ENCODE peak calls at places on chromosomes 6 and 20, in nine cellular contexts. One of them, this sample, is unnamed. For H3K4me1, the result is how much of the 10 kb centered on the place peaks cover.

GRCh38 chr20:57092112-57092899 is 174.1 kb downstream of the BMP7 start:
- DNase-seq in SK-N-SH: peak
- DNase-seq in Panc1: no peak
- DNase-seq in fibroblast of lung: peak
- DNase-seq in gastrocnemius medialis: no peak
- DNase-seq in uterus: peak
- DNase-seq in body of pancreas: peak
- DNase-seq in heart left ventricle: peak
- DNase-seq in tibial artery: no peak
- DNase-seq in this sample: peak

GRCh38 chr6:16868968-16869367 is 107.7 kb upstream of the ATXN1 start:
- DNase-seq in SK-N-SH: no peak
- DNase-seq in Panc1: no peak
- DNase-seq in fibroblast of lung: peak
- DNase-seq in gastrocnemius medialis: no peak
- DNase-seq in uterus: no peak
- DNase-seq in body of pancreas: no peak
- DNase-seq in heart left ventricle: no peak
- DNase-seq in tibial artery: no peak
- DNase-seq in this sample: no peak

GRCh38 chr20:939606-940005 is 23.5 kb upstream of the ANGPT4 start:
- DNase-seq in SK-N-SH: no peak
- DNase-seq in Panc1: no peak
- DNase-seq in fibroblast of lung: no peak
- DNase-seq in gastrocnemius medialis: no peak
- DNase-seq in uterus: no peak
- DNase-seq in body of pancreas: no peak
- DNase-seq in heart left ventricle: no peak
- DNase-seq in tibial artery: peak
- DNase-seq in this sample: no peak

GRCh38 chr6:53604623-53605190 is 59.8 kb upstream of the GCLC start:
- DNase-seq in SK-N-SH: peak
- DNase-seq in Panc1: no peak
- DNase-seq in fibroblast of lung: no peak
- DNase-seq in gastrocnemius medialis: no peak
- DNase-seq in uterus: no peak
- DNase-seq in body of pancreas: no peak
- DNase-seq in heart left ventricle: no peak
- DNase-seq in tibial artery: no peak
- DNase-seq in this sample: no peak

GRCh38 chr20:528923-529594 is 14.5 kb downstream of the CSNK2A1 start:
- DNase-seq in SK-N-SH: no peak
- DNase-seq in Panc1: peak
- DNase-seq in fibroblast of lung: peak
- DNase-seq in gastrocnemius medialis: peak
- DNase-seq in uterus: no peak
- DNase-seq in body of pancreas: no peak
- DNase-seq in heart left ventricle: no peak
- DNase-seq in tibial artery: no peak
- DNase-seq in this sample: no peak

GRCh38 chr6:149921361-149921760 is 1.6 kb downstream of the RAET1G start:
- DNase-seq in SK-N-SH: no peak
- DNase-seq in Panc1: no peak
- DNase-seq in fibroblast of lung: no peak
- DNase-seq in gastrocnemius medialis: no peak
- DNase-seq in uterus: peak
- DNase-seq in body of pancreas: no peak
- DNase-seq in heart left ventricle: no peak
- DNase-seq in tibial artery: peak
- DNase-seq in this sample: no peak

GRCh38 chr6:122839906-122840305 is 50.8 kb downstream of the SMPDL3A start:
- DNase-seq in SK-N-SH: no peak
- DNase-seq in Panc1: no peak
- DNase-seq in fibroblast of lung: no peak
- DNase-seq in gastrocnemius medialis: no peak
- DNase-seq in uterus: no peak
- DNase-seq in body of pancreas: no peak
- DNase-seq in heart left ventricle: no peak
- DNase-seq in tibial artery: no peak
- DNase-seq in this sample: no peak

GRCh38 chr6:87105823-87106222 is 10.9 kb upstream of the CGA start:
- DNase-seq in SK-N-SH: no peak
- DNase-seq in Panc1: no peak
- DNase-seq in fibroblast of lung: peak
- DNase-seq in gastrocnemius medialis: no peak
- DNase-seq in uterus: no peak
- DNase-seq in body of pancreas: no peak
- DNase-seq in heart left ventricle: no peak
- DNase-seq in tibial artery: no peak
- DNase-seq in this sample: no peak

GRCh38 chr6:36196049-36196879 is at the start of gene BRPF3:
- DNase-seq in SK-N-SH: peak
- DNase-seq in Panc1: no peak
- DNase-seq in fibroblast of lung: peak
- DNase-seq in gastrocnemius medialis: peak
- DNase-seq in uterus: peak
- DNase-seq in body of pancreas: peak
- DNase-seq in heart left ventricle: peak
- DNase-seq in tibial artery: peak
- DNase-seq in this sample: peak

GRCh38 chr6:111551521-111552231 is 54.0 kb downstream of the TRAF3IP2 start:
- DNase-seq in SK-N-SH: no peak
- DNase-seq in Panc1: no peak
- DNase-seq in fibroblast of lung: peak
- DNase-seq in gastrocnemius medialis: no peak
- DNase-seq in uterus: no peak
- DNase-seq in body of pancreas: peak
- DNase-seq in heart left ventricle: no peak
- DNase-seq in tibial artery: no peak
- DNase-seq in this sample: no peak
- H3K4me1 ChIP-seq in SK-N-SH: under half
- H3K4me1 ChIP-seq in Panc1: half or more
- H3K4me1 ChIP-seq in fibroblast of lung: under half
- H3K4me1 ChIP-seq in gastrocnemius medialis: under half
- H3K4me1 ChIP-seq in uterus: under half
- H3K4me1 ChIP-seq in body of pancreas: half or more
- H3K4me1 ChIP-seq in heart left ventricle: under half
- H3K4me1 ChIP-seq in tibial artery: half or more
- H3K4me1 ChIP-seq in this sample: under half

DNA sequence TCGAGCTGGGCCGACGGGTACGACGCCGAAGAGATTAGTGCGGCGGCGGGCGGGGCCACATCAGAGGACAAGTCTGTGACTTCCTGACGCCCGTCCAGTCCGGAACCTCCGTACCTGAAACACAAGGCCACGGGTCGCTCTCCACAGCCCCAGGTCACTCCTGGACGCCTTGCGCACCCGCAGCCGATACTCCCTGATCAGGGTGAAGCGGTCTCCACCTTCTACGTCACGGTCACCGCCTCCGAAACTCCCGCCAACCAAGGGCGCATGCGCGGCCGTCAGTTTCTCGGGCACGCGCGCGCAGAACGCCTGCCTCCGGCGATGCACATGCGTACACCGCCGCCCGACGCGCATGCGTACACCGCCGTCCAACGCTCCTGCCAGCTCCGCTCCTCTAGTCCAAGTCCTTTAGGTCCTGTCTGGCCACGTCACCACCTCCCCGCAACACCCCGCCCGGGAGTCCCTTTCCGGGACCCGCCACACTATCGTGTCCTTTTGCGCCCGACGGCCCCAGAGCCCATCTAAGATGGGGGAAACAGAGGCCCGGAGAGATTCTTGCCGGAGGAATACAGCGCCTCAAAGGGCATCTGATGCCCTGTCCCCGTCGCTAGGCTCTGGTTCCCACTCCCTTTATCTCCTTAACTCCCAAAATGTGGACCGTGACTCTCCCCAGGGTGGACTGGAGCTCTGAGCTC is at the start of gene DSN1:
- DNase-seq in SK-N-SH: peak
- DNase-seq in Panc1: peak
- DNase-seq in fibroblast of lung: peak
- DNase-seq in gastrocnemius medialis: peak
- DNase-seq in uterus: peak
- DNase-seq in body of pancreas: peak
- DNase-seq in heart left ventricle: peak
- DNase-seq in tibial artery: peak
- DNase-seq in this sample: peak
- TF ChIP-seq CTCF in SK-N-SH: no peak
- TF ChIP-seq CTCF in Panc1: no peak
- TF ChIP-seq CTCF in fibroblast of lung: no peak
- TF ChIP-seq CTCF in gastrocnemius medialis: no peak
- TF ChIP-seq CTCF in uterus: no peak
- TF ChIP-seq CTCF in body of pancreas: no peak
- TF ChIP-seq CTCF in heart left ventricle: no peak
- TF ChIP-seq CTCF in tibial artery: no peak
- TF ChIP-seq CTCF in this sample: no peak

GRCh38 chr6:139327038-139327437 is 35.2 kb upstream of the TXLNB start:
- DNase-seq in SK-N-SH: no peak
- DNase-seq in Panc1: no peak
- DNase-seq in fibroblast of lung: no peak
- DNase-seq in gastrocnemius medialis: no peak
- DNase-seq in uterus: no peak
- DNase-seq in body of pancreas: no peak
- DNase-seq in heart left ventricle: no peak
- DNase-seq in tibial artery: no peak
- DNase-seq in this sample: no peak
- H3K4me1 ChIP-seq in SK-N-SH: under half
- H3K4me1 ChIP-seq in Panc1: under half
- H3K4me1 ChIP-seq in fibroblast of lung: under half
- H3K4me1 ChIP-seq in gastrocnemius medialis: under half
- H3K4me1 ChIP-seq in uterus: under half
- H3K4me1 ChIP-seq in body of pancreas: under half
- H3K4me1 ChIP-seq in heart left ventricle: under half
- H3K4me1 ChIP-seq in tibial artery: under half
- H3K4me1 ChIP-seq in this sample: under half

GRCh38 chr6:51494342-51494741 is 593.1 kb downstream of the PKHD1 start:
- DNase-seq in SK-N-SH: no peak
- DNase-seq in Panc1: no peak
- DNase-seq in fibroblast of lung: no peak
- DNase-seq in gastrocnemius medialis: no peak
- DNase-seq in uterus: no peak
- DNase-seq in body of pancreas: no peak
- DNase-seq in heart left ventricle: no peak
- DNase-seq in tibial artery: no peak
- DNase-seq in this sample: no peak
- TF ChIP-seq CTCF in SK-N-SH: peak
- TF ChIP-seq CTCF in Panc1: no peak
- TF ChIP-seq CTCF in fibroblast of lung: no peak
- TF ChIP-seq CTCF in gastrocnemius medialis: no peak
- TF ChIP-seq CTCF in uterus: no peak
- TF ChIP-seq CTCF in body of pancreas: no peak
- TF ChIP-seq CTCF in heart left ventricle: no peak
- TF ChIP-seq CTCF in tibial artery: no peak
- TF ChIP-seq CTCF in this sample: peak

GRCh38 chr6:41714556-41715273 is 20.7 kb downstream of the TFEB start:
- DNase-seq in SK-N-SH: no peak
- DNase-seq in Panc1: no peak
- DNase-seq in fibroblast of lung: no peak
- DNase-seq in gastrocnemius medialis: no peak
- DNase-seq in uterus: no peak
- DNase-seq in body of pancreas: no peak
- DNase-seq in heart left ventricle: no peak
- DNase-seq in tibial artery: no peak
- DNase-seq in this sample: no peak

GRCh38 chr6:41716516-41717446 is 18.6 kb downstream of the TFEB start:
- DNase-seq in SK-N-SH: no peak
- DNase-seq in Panc1: no peak
- DNase-seq in fibroblast of lung: no peak
- DNase-seq in gastrocnemius medialis: peak
- DNase-seq in uterus: no peak
- DNase-seq in body of pancreas: peak
- DNase-seq in heart left ventricle: no peak
- DNase-seq in tibial artery: no peak
- DNase-seq in this sample: no peak

GRCh38 chr6:41713650-41714291 is 21.6 kb downstream of the TFEB start:
- DNase-seq in SK-N-SH: no peak
- DNase-seq in Panc1: no peak
- DNase-seq in fibroblast of lung: peak
- DNase-seq in gastrocnemius medialis: peak
- DNase-seq in uterus: no peak
- DNase-seq in body of pancreas: no peak
- DNase-seq in heart left ventricle: no peak
- DNase-seq in tibial artery: peak
- DNase-seq in this sample: no peak

GRCh38 chr6:41713161-41713649 is 22.2 kb downstream of the TFEB start:
- DNase-seq in SK-N-SH: no peak
- DNase-seq in Panc1: no peak
- DNase-seq in fibroblast of lung: peak
- DNase-seq in gastrocnemius medialis: peak
- DNase-seq in uterus: peak
- DNase-seq in body of pancreas: peak
- DNase-seq in heart left ventricle: peak
- DNase-seq in tibial artery: peak
- DNase-seq in this sample: no peak

DNA sequence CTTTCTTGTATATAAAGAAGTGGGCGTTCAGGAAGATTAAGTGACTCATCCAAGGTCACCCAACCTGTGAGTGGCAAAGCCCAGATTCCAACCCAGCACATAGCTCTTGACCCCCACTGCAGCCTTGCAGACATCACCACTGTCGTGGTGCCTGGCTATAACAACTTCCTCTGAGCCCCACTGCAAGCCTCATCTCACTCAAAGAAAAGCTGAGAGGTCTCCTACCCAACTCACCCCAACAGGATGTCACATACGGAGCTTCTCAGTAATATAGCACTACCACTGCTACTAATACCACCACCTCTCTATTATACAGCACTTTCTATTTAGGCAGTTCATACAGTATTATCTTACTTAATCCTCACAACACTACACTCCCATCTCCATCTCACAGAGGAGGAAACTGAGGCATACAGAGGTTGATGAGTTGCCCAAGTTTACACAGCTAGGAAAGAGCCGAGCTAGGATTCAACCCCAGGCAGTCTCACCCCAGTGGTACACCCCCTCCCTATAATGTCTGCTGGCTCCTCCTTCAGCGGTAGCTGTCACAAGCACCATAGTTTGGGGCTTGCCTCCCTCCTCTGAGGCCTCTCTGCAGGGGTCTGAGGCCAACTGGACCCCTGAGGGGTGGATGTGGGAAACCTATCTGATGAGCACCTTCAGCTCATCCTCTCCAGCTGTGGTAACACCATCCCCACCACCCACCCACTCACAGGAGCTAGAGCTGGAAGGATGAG is 19.5 kb downstream of the TFEB start:
- DNase-seq in SK-N-SH: no peak
- DNase-seq in Panc1: no peak
- DNase-seq in fibroblast of lung: no peak
- DNase-seq in gastrocnemius medialis: no peak
- DNase-seq in uterus: no peak
- DNase-seq in body of pancreas: no peak
- DNase-seq in heart left ventricle: no peak
- DNase-seq in tibial artery: no peak
- DNase-seq in this sample: no peak
- H3K4me1 ChIP-seq in SK-N-SH: under half
- H3K4me1 ChIP-seq in Panc1: under half
- H3K4me1 ChIP-seq in fibroblast of lung: under half
- H3K4me1 ChIP-seq in gastrocnemius medialis: half or more
- H3K4me1 ChIP-seq in uterus: under half
- H3K4me1 ChIP-seq in body of pancreas: half or more
- H3K4me1 ChIP-seq in heart left ventricle: half or more
- H3K4me1 ChIP-seq in tibial artery: half or more
- H3K4me1 ChIP-seq in this sample: under half